ENCODE peak calls at places on chromosomes 3 and 15, in four cellular contexts. V is HL-60, Y is stomach, X is suprapubic skin. I is an unnamed sample.
A peak's percentile ranks its signal among the peaks of the same experiment; 100 is the strongest.

GRCh38 chr3:105868450-105868744 is 415 bp downstream of the CBLB start:
- DNase-seq in V (no peak), Y (peak; percentile 61), X (peak; percentile 84), I (peak; percentile 38)

GRCh38 chr3:64318001-64318400 is 92.7 kb upstream of the PRICKLE2 start:
- DNase-seq in V (no peak), Y (no peak), X (no peak), I (no peak)

GRCh38 chr3:128864351-128864811 is 15.0 kb upstream of the ACAD9 start:
- DNase-seq in V (no peak), Y (no peak), X (no peak), I (no peak)

GRCh38 chr3:50493623-50494022 is 9.8 kb downstream of the CACNA2D2 start:
- DNase-seq in V (no peak), Y (no peak), X (no peak), I (no peak)

GRCh38 chr3:47381317-47382157 is 716 bp downstream of the PTPN23 start:
- DNase-seq in V (peak; percentile 85), Y (peak; percentile 82), X (peak; percentile 92), I (peak; percentile 67)

GRCh38 chr3:8497582-8497981 is 4.0 kb upstream of the LMCD1 start:
- DNase-seq in V (no peak), Y (no peak), X (no peak), I (no peak)

GRCh38 chr15:69722924-69723323 is 270.3 kb downstream of the RPLP1 start:
- DNase-seq in V (no peak), Y (no peak), X (no peak), I (no peak)

GRCh38 chr3:144112036-144112435 is 140.4 kb downstream of the DIPK2A start:
- DNase-seq in V (no peak), Y (no peak), X (no peak), I (peak; percentile 73)

GRCh38 chr15:52171386-52171785 is 19.8 kb downstream of the GNB5 start:
- DNase-seq in V (no peak), Y (no peak), X (no peak), I (no peak)

GRCh38 chr3:61707492-61707891 is 146.1 kb downstream of the PTPRG start:
- DNase-seq in V (no peak), Y (no peak), X (no peak), I (no peak)

GRCh38 chr15:92097473-92098178 is 244.1 kb downstream of the SLCO3A1 start:
- DNase-seq in V (peak; percentile 20), Y (peak; percentile 50), X (no peak), I (peak; percentile 49)

GRCh38 chr3:139718415-139718814 is 40.6 kb upstream of the NMNAT3 start:
- DNase-seq in V (no peak), Y (no peak), X (no peak), I (no peak)

GRCh38 chr15:78374436-78375393 is 34.6 kb downstream of the CRABP1 start:
- DNase-seq in V (peak; percentile 82), Y (peak; percentile 79), X (no peak), I (no peak)

GRCh38 chr3:139106013-139106932 is 61.6 kb upstream of the PRR23C start:
- DNase-seq in V (no peak), Y (no peak), X (peak; percentile 71), I (peak; percentile 1)

GRCh38 chr3:157669403-157669802 is 166.2 kb upstream of the VEPH1 start:
- DNase-seq in V (no peak), Y (no peak), X (no peak), I (no peak)

GRCh38 chr15:45401665-45402161 is 23.4 kb upstream of the GATM start:
- DNase-seq in V (no peak), Y (no peak), X (no peak), I (no peak)

GRCh38 chr15:28107111-28107893 is 8.2 kb upstream of the OCA2 start:
- DNase-seq in V (no peak), Y (no peak), X (peak; percentile 72), I (no peak)

GRCh38 chr15:88258021-88258641 is 1.6 kb upstream of the NTRK3 start:
- DNase-seq in V (no peak), Y (no peak), X (no peak), I (no peak)

GRCh38 chr3:134952372-134952771 is 157.3 kb downstream of the EPHB1 start:
- DNase-seq in V (no peak), Y (no peak), X (no peak), I (no peak)

GRCh38 chr3:186432189-186432588 is 70.2 kb upstream of the DGKG start:
- DNase-seq in V (no peak), Y (no peak), X (no peak), I (no peak)

GRCh38 chr15:86916671-86917450 is 837.2 kb downstream of the AGBL1 start:
- DNase-seq in V (no peak), Y (no peak), X (no peak), I (peak; percentile 38)

GRCh38 chr15:73317651-73318462 is 50.9 kb downstream of the HCN4 start:
- DNase-seq in V (no peak), Y (no peak), X (no peak), I (no peak)

GRCh38 chr3:188264231-188265213 is 110.6 kb downstream of the LPP start:
- DNase-seq in V (no peak), Y (no peak), X (no peak), I (no peak)

GRCh38 chr15:72554471-72555425 is 80.6 kb downstream of the ARIH1 start:
- DNase-seq in V (no peak), Y (no peak), X (no peak), I (no peak)

GRCh38 chr15:95718441-95718840 is 612.1 kb upstream of the NR2F2 start:
- DNase-seq in V (no peak), Y (no peak), X (no peak), I (no peak)

GRCh38 chr3:149603126-149604074 is 54.4 kb downstream of the WWTR1 start:
- DNase-seq in V (no peak), Y (no peak), X (no peak), I (no peak)

GRCh38 chr3:129016725-129017530 is 15.8 kb downstream of the EFCC1 start:
- DNase-seq in V (no peak), Y (no peak), X (no peak), I (no peak)

GRCh38 chr15:92392462-92392861 is 1.2 kb upstream of the ST8SIA2 start:
- DNase-seq in V (no peak), Y (no peak), X (no peak), I (no peak)

GRCh38 chr3:57961177-57961827 is 46.9 kb upstream of the FLNB start:
- DNase-seq in V (no peak), Y (no peak), X (no peak), I (no peak)

GRCh38 chr3:122112754-122113153 is 57.6 kb downstream of the CD86 start:
- DNase-seq in V (no peak), Y (no peak), X (no peak), I (no peak)

GRCh38 chr3:112132975-112133448 is at the start of gene GCSAM:
- DNase-seq in V (peak; percentile 27), Y (no peak), X (no peak), I (peak; percentile 31)

GRCh38 chr15:71788646-71789579 is 21.4 kb upstream of the NR2E3 start:
- DNase-seq in V (no peak), Y (peak; percentile 2), X (peak; percentile 48), I (no peak)

DNA sequence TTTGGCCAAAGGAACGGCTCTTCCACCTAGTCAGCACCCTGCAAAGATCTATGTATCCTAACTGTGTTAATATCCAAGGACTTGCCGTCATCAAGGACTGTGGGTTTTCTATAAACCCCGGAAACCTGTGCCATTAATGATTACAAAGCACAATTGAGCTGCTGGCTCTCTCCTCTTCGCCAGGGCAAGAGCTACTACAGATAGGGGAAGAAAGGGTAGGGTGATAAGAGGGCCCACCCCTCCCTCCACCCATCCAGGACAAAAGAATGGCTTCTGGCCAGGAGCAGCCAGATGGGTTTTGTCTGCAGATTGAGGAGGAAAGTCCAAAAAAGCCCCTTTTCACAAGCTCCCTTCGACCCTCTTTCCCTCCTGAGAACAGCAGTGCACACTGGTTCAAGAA is 9.9 kb downstream of the RFT1 start:
- DNase-seq in V (no peak), Y (no peak), X (no peak), I (no peak)
- TF ChIP-seq POLR2AphosphoS5 in V (no peak), Y (no peak), X (no peak), I (no peak)

DNA sequence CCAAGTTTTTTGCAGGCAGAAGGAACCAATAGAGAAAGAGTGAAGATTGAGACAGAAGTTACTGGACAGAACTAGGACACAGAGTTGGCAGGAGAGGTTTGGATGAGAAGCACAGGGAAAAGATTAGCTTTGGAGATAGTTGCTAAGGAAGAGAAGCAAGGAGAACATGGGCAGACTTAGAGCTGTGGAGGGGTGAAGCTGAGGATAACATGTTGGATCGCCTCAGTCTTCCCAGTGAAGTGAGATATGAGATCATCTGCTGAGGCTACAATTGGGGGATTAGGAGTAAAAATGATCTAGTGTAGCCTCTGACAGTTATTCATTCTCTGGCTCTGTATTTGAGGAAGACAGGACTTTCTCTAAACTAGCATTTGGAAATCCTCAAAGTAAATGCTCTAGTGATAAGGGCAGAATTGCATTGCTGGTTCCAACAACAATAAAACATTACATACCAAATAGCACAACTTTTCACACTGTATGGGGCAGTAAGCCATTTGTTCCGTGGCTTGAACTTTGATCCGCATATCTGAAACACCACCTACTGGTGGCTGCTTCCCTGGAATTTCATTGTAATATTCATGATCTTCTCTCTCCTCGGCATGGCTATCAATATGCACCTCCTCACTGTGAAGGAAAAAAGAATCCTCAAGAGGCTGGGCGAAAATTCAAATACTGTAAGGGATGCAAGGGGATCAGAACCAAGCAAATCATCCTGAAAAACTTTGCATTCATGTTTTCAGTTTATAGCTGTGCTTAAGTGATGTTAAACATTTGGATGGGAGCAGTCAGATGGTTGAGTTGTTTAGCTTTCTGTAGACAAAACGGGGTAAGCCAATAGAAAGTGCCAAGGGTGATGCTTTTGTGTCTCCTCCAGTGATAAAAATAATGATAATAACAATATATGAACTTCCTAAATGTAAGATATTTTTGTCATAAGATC is 22.2 kb upstream of the EID1 start:
- DNase-seq in V (no peak), Y (no peak), X (no peak), I (no peak)
- TF ChIP-seq CTCF in V (no peak), Y (peak; percentile 37), X (peak; percentile 9), I (peak; percentile 6)

DNA sequence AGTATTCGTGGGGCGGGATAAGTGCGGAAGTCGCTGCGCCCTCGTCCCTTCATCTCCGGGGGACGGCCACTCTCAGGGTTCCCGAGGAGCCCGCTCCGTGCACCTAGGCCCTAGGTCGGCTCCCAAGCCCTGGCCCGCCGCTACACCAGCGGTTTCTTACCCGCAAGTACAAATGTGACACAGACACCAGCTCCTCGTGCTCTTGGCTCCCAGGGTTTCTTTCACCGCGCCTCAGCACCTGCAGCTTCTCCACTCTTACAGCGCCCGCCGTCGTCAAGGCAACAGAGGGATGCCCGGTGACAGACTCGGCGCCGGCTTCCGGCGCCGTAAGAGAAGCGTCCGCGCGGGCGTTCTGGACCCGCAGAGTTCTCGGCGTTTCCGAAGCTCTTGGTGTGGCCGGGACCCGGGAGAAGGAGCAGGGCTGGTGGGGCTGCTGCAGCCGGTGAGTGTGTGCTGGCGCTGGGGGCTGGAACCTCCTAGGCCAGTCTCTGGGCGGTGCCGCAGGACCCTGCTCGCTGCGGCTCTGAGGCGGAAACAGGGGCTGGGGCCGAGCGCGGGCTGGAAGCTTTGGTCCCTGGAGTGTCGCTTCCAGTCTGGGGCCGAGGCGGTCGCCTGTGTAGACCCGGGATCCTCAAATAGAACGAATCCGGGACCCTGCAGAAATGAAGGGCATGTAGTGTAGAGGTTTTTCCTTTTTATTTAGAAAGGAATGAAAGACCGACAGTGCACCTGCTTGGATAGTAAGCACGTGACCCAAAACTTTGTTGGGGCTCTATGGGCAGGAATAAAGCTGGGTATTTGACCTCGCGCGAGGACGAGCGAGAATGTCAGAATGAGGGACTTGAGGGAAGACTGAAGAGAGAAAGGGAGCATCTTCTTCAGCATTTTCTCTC is 155.4 kb upstream of the GOLGA6L4 start:
- DNase-seq in V (no peak), Y (peak; percentile 26), X (no peak), I (peak; percentile 5)
- TF ChIP-seq POLR2AphosphoS5 in V (no peak), Y (no peak), X (no peak), I (no peak)

GRCh38 chr3:48446425-48447193 is at the start of gene ATRIP:
- DNase-seq in V (peak; percentile 76), Y (peak; percentile 92), X (peak; percentile 96), I (peak; percentile 88)
- TF ChIP-seq CTCF in V (no peak), Y (no peak), X (no peak), I (peak; percentile 46)

GRCh38 chr3:16374047-16375019 is 109.3 kb downstream of the OXNAD1 start:
- DNase-seq in V (no peak), Y (no peak), X (no peak), I (no peak)
- TF ChIP-seq POLR2AphosphoS5 in V (no peak), Y (no peak), X (no peak), I (no peak)

I was measured in prostate gland.